ENCODE peak calls at places on chromosomes 7 and 10, in seven cellular contexts. One of them, this sample, is unnamed.

GRCh38 chr10:132596742-132597279 is 59.2 kb downstream of the INPP5A start:
- DNase-seq in GM23248: no peak
- DNase-seq in cardiac muscle cell: no peak
- DNase-seq in RWPE1: no peak
- DNase-seq in body of pancreas: no peak
- DNase-seq in CD4-positive, alpha-beta T cell: no peak
- DNase-seq in colonic mucosa: no peak
- DNase-seq in this sample: no peak

GRCh38 chr7:151549083-151549482 is 29.4 kb upstream of the RHEB start:
- DNase-seq in GM23248: no peak
- DNase-seq in cardiac muscle cell: no peak
- DNase-seq in RWPE1: no peak
- DNase-seq in body of pancreas: no peak
- DNase-seq in CD4-positive, alpha-beta T cell: no peak
- DNase-seq in colonic mucosa: no peak
- DNase-seq in this sample: no peak

GRCh38 chr7:17651296-17651695 is 289.0 kb downstream of the SNX13 start:
- DNase-seq in GM23248: peak
- DNase-seq in cardiac muscle cell: no peak
- DNase-seq in RWPE1: no peak
- DNase-seq in body of pancreas: no peak
- DNase-seq in CD4-positive, alpha-beta T cell: no peak
- DNase-seq in colonic mucosa: no peak
- DNase-seq in this sample: no peak

GRCh38 chr10:102113956-102114857 is 6.0 kb downstream of the LDB1 start:
- DNase-seq in GM23248: peak
- DNase-seq in cardiac muscle cell: peak
- DNase-seq in RWPE1: no peak
- DNase-seq in body of pancreas: peak
- DNase-seq in CD4-positive, alpha-beta T cell: no peak
- DNase-seq in colonic mucosa: peak
- DNase-seq in this sample: no peak

GRCh38 chr10:75475470-75476182 is 44.2 kb downstream of the LRMDA start:
- DNase-seq in GM23248: peak
- DNase-seq in cardiac muscle cell: no peak
- DNase-seq in RWPE1: no peak
- DNase-seq in body of pancreas: no peak
- DNase-seq in CD4-positive, alpha-beta T cell: no peak
- DNase-seq in colonic mucosa: no peak
- DNase-seq in this sample: no peak

GRCh38 chr7:141158562-141158961 is 84.7 kb downstream of the TMEM178B start:
- DNase-seq in GM23248: peak
- DNase-seq in cardiac muscle cell: no peak
- DNase-seq in RWPE1: peak
- DNase-seq in body of pancreas: peak
- DNase-seq in CD4-positive, alpha-beta T cell: no peak
- DNase-seq in colonic mucosa: no peak
- DNase-seq in this sample: no peak

GRCh38 chr10:34854147-34854601 is 39.1 kb upstream of the PARD3 start:
- DNase-seq in GM23248: peak
- DNase-seq in cardiac muscle cell: no peak
- DNase-seq in RWPE1: no peak
- DNase-seq in body of pancreas: no peak
- DNase-seq in CD4-positive, alpha-beta T cell: no peak
- DNase-seq in colonic mucosa: no peak
- DNase-seq in this sample: no peak

GRCh38 chr7:68399991-68400590 is 1198.2 kb upstream of the AUTS2 start:
- DNase-seq in GM23248: no peak
- DNase-seq in cardiac muscle cell: no peak
- DNase-seq in RWPE1: no peak
- DNase-seq in body of pancreas: no peak
- DNase-seq in CD4-positive, alpha-beta T cell: no peak
- DNase-seq in colonic mucosa: no peak
- DNase-seq in this sample: no peak

GRCh38 chr7:30771859-30772429 is 727 bp downstream of the MINDY4 start:
- DNase-seq in GM23248: peak
- DNase-seq in cardiac muscle cell: no peak
- DNase-seq in RWPE1: no peak
- DNase-seq in body of pancreas: no peak
- DNase-seq in CD4-positive, alpha-beta T cell: no peak
- DNase-seq in colonic mucosa: peak
- DNase-seq in this sample: peak

GRCh38 chr10:124384591-124385190 is 34.0 kb downstream of the OAT start:
- DNase-seq in GM23248: no peak
- DNase-seq in cardiac muscle cell: no peak
- DNase-seq in RWPE1: no peak
- DNase-seq in body of pancreas: no peak
- DNase-seq in CD4-positive, alpha-beta T cell: no peak
- DNase-seq in colonic mucosa: no peak
- DNase-seq in this sample: no peak

GRCh38 chr7:69510114-69510513 is 88.2 kb upstream of the AUTS2 start:
- DNase-seq in GM23248: no peak
- DNase-seq in cardiac muscle cell: no peak
- DNase-seq in RWPE1: no peak
- DNase-seq in body of pancreas: no peak
- DNase-seq in CD4-positive, alpha-beta T cell: no peak
- DNase-seq in colonic mucosa: no peak
- DNase-seq in this sample: no peak

GRCh38 chr7:154892459-154892858 is 110.5 kb downstream of the PAXIP1 start:
- DNase-seq in GM23248: no peak
- DNase-seq in cardiac muscle cell: peak
- DNase-seq in RWPE1: no peak
- DNase-seq in body of pancreas: no peak
- DNase-seq in CD4-positive, alpha-beta T cell: no peak
- DNase-seq in colonic mucosa: peak
- DNase-seq in this sample: no peak

GRCh38 chr7:102167254-102167653 is 119.4 kb upstream of the SH2B2 start:
- DNase-seq in GM23248: no peak
- DNase-seq in cardiac muscle cell: no peak
- DNase-seq in RWPE1: no peak
- DNase-seq in body of pancreas: no peak
- DNase-seq in CD4-positive, alpha-beta T cell: no peak
- DNase-seq in colonic mucosa: no peak
- DNase-seq in this sample: no peak

GRCh38 chr10:3945026-3945425 is 160.0 kb upstream of the KLF6 start:
- DNase-seq in GM23248: no peak
- DNase-seq in cardiac muscle cell: no peak
- DNase-seq in RWPE1: no peak
- DNase-seq in body of pancreas: no peak
- DNase-seq in CD4-positive, alpha-beta T cell: no peak
- DNase-seq in colonic mucosa: no peak
- DNase-seq in this sample: no peak
- H3K27ac ChIP-seq in GM23248: no peak
- H3K27ac ChIP-seq in cardiac muscle cell: no peak
- H3K27ac ChIP-seq in RWPE1: no peak
- H3K27ac ChIP-seq in body of pancreas: no peak
- H3K27ac ChIP-seq in CD4-positive, alpha-beta T cell: no peak
- H3K27ac ChIP-seq in colonic mucosa: no peak
- H3K27ac ChIP-seq in this sample: no peak

GRCh38 chr7:22667187-22667561 is 59.8 kb upstream of the IL6 start:
- DNase-seq in GM23248: no peak
- DNase-seq in cardiac muscle cell: no peak
- DNase-seq in RWPE1: no peak
- DNase-seq in body of pancreas: no peak
- DNase-seq in CD4-positive, alpha-beta T cell: no peak
- DNase-seq in colonic mucosa: no peak
- DNase-seq in this sample: no peak
- H3K27ac ChIP-seq in GM23248: peak
- H3K27ac ChIP-seq in cardiac muscle cell: no peak
- H3K27ac ChIP-seq in RWPE1: peak
- H3K27ac ChIP-seq in body of pancreas: no peak
- H3K27ac ChIP-seq in CD4-positive, alpha-beta T cell: no peak
- H3K27ac ChIP-seq in colonic mucosa: no peak
- H3K27ac ChIP-seq in this sample: no peak

GRCh38 chr7:85290252-85290651 is 103.4 kb upstream of the SEMA3D start:
- DNase-seq in GM23248: no peak
- DNase-seq in cardiac muscle cell: no peak
- DNase-seq in RWPE1: no peak
- DNase-seq in body of pancreas: no peak
- DNase-seq in CD4-positive, alpha-beta T cell: no peak
- DNase-seq in colonic mucosa: no peak
- DNase-seq in this sample: no peak
- H3K27ac ChIP-seq in GM23248: no peak
- H3K27ac ChIP-seq in cardiac muscle cell: no peak
- H3K27ac ChIP-seq in RWPE1: no peak
- H3K27ac ChIP-seq in body of pancreas: no peak
- H3K27ac ChIP-seq in CD4-positive, alpha-beta T cell: no peak
- H3K27ac ChIP-seq in colonic mucosa: no peak
- H3K27ac ChIP-seq in this sample: no peak

GRCh38 chr7:55569797-55570196 is 2.5 kb downstream of the VOPP1 start:
- DNase-seq in GM23248: no peak
- DNase-seq in cardiac muscle cell: no peak
- DNase-seq in RWPE1: no peak
- DNase-seq in body of pancreas: no peak
- DNase-seq in CD4-positive, alpha-beta T cell: no peak
- DNase-seq in colonic mucosa: no peak
- DNase-seq in this sample: no peak
- H3K27ac ChIP-seq in GM23248: peak
- H3K27ac ChIP-seq in cardiac muscle cell: no peak
- H3K27ac ChIP-seq in RWPE1: no peak
- H3K27ac ChIP-seq in body of pancreas: no peak
- H3K27ac ChIP-seq in CD4-positive, alpha-beta T cell: peak
- H3K27ac ChIP-seq in colonic mucosa: peak
- H3K27ac ChIP-seq in this sample: peak

DNA sequence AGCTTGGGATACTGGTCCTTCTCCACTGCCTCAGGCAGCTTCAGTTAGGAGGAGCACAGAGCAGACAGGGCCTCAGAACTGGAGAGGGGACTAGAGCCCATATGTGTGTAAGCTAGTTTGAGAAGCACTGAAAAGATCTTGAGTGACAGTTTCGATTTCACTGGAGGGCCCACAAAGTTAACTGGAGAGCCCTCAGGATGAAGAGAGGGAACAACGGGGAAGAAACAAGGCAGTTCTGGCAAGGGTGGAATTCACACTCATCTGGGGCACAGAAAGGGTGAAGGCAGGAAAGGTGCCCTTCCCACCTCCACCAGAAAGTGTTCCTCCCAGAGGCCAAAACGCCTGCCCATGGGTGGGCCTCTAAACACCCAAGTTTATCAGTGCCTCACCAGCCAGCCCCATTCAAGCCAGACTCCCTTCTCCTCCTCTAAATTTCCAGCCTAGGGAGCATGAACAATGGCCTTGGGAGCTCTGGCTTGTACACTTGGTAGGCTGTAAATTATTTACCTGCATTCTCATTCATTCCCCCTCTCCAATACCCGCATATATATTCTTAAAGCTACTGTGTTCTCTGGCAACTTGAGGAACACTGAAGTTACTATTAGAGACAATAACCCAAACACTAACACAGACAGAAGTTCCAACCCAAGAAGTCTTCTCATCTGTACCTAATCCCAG is 3.4 kb downstream of the WDR91 start:
- DNase-seq in GM23248: no peak
- DNase-seq in cardiac muscle cell: no peak
- DNase-seq in RWPE1: no peak
- DNase-seq in body of pancreas: peak
- DNase-seq in CD4-positive, alpha-beta T cell: no peak
- DNase-seq in colonic mucosa: no peak
- DNase-seq in this sample: no peak
- H3K27ac ChIP-seq in GM23248: no peak
- H3K27ac ChIP-seq in cardiac muscle cell: peak
- H3K27ac ChIP-seq in RWPE1: no peak
- H3K27ac ChIP-seq in body of pancreas: peak
- H3K27ac ChIP-seq in CD4-positive, alpha-beta T cell: no peak
- H3K27ac ChIP-seq in colonic mucosa: no peak
- H3K27ac ChIP-seq in this sample: no peak

GRCh38 chr10:89148061-89148460 is 59.1 kb downstream of the CH25H start:
- DNase-seq in GM23248: no peak
- DNase-seq in cardiac muscle cell: no peak
- DNase-seq in RWPE1: no peak
- DNase-seq in body of pancreas: no peak
- DNase-seq in CD4-positive, alpha-beta T cell: no peak
- DNase-seq in colonic mucosa: no peak
- DNase-seq in this sample: no peak

GRCh38 chr10:89153971-89154370 is 53.1 kb downstream of the CH25H start:
- DNase-seq in GM23248: no peak
- DNase-seq in cardiac muscle cell: no peak
- DNase-seq in RWPE1: no peak
- DNase-seq in body of pancreas: no peak
- DNase-seq in CD4-positive, alpha-beta T cell: no peak
- DNase-seq in colonic mucosa: no peak
- DNase-seq in this sample: no peak

GRCh38 chr10:89156161-89156560 is 51.0 kb downstream of the CH25H start:
- DNase-seq in GM23248: no peak
- DNase-seq in cardiac muscle cell: no peak
- DNase-seq in RWPE1: no peak
- DNase-seq in body of pancreas: no peak
- DNase-seq in CD4-positive, alpha-beta T cell: no peak
- DNase-seq in colonic mucosa: no peak
- DNase-seq in this sample: no peak

GRCh38 chr10:89151857-89152256 is 55.3 kb downstream of the CH25H start:
- DNase-seq in GM23248: peak
- DNase-seq in cardiac muscle cell: no peak
- DNase-seq in RWPE1: no peak
- DNase-seq in body of pancreas: no peak
- DNase-seq in CD4-positive, alpha-beta T cell: no peak
- DNase-seq in colonic mucosa: no peak
- DNase-seq in this sample: no peak

GRCh38 chr10:89153086-89153485 is 54.0 kb downstream of the CH25H start:
- DNase-seq in GM23248: peak
- DNase-seq in cardiac muscle cell: no peak
- DNase-seq in RWPE1: no peak
- DNase-seq in body of pancreas: no peak
- DNase-seq in CD4-positive, alpha-beta T cell: no peak
- DNase-seq in colonic mucosa: no peak
- DNase-seq in this sample: no peak
- H3K27ac ChIP-seq in GM23248: peak
- H3K27ac ChIP-seq in cardiac muscle cell: no peak
- H3K27ac ChIP-seq in RWPE1: no peak
- H3K27ac ChIP-seq in body of pancreas: no peak
- H3K27ac ChIP-seq in CD4-positive, alpha-beta T cell: no peak
- H3K27ac ChIP-seq in colonic mucosa: no peak
- H3K27ac ChIP-seq in this sample: no peak

This sample was measured in CD4-positive, CD25-positive, alpha-beta regulatory T cell.